ENCODE peak calls at places on chromosomes 12 and 14, in eight cellular contexts. M is stimulated activated CD4-positive, alpha-beta T cell treated with anti-CD3 and anti-CD28 coated beads, TNF-alpha, amount 100 ng/mL, for 1 hour; J is NCI-H748 treated with DMSO at 0.1 percent for 48 hours; W is stimulated activated CD8-positive, alpha-beta memory T cell treated with anti-CD3 and anti-CD28 coated beads, Interleukin-7, amount 100 ng/mL, for 1 hour; E is ascending aorta; Y is hypothalamus; G is HEK293T; O is sciatic nerve. I is an unnamed sample.

GRCh38 chr12:32821293-32822089 is 65.8 kb upstream of the YARS2 start:
- DNase-seq in O (no peak), Y (no peak), G (no peak), E (no peak), J (no peak), W (no peak), M (no peak), I (no peak)

GRCh38 chr14:102430212-102430908 is 67.6 kb downstream of the TECPR2 start:
- DNase-seq in J (no peak), G (no peak), W (no peak), M (no peak), O (no peak), E (no peak), Y (no peak), I (no peak)

GRCh38 chr12:68609955-68610434 is 704 bp upstream of the RAP1B start:
- DNase-seq in W (no peak), E (no peak), M (no peak), G (no peak), J (no peak), Y (no peak), O (no peak), I (no peak)

GRCh38 chr14:55556929-55557623 is 22.9 kb upstream of the KTN1 start:
- DNase-seq in M (no peak), W (no peak), J (peak), Y (no peak), E (no peak), O (peak), G (no peak), I (no peak)

GRCh38 chr14:56172571-56172971 is 54.4 kb downstream of the PELI2 start:
- DNase-seq in E (no peak), G (no peak), M (no peak), J (no peak), Y (no peak), O (no peak), W (no peak), I (no peak)

GRCh38 chr14:80055912-80056801 is 155.1 kb downstream of the DIO2 start:
- DNase-seq in Y (peak), O (peak), W (no peak), E (no peak), G (peak), M (no peak), J (peak), I (peak)

GRCh38 chr12:29709641-29710040 is 74.1 kb downstream of the TMTC1 start:
- DNase-seq in G (no peak), J (no peak), E (no peak), M (no peak), W (no peak), O (no peak), Y (no peak), I (no peak)

GRCh38 chr12:2297658-2298057 is 244.9 kb downstream of the CACNA1C start:
- DNase-seq in Y (no peak), J (no peak), M (no peak), O (no peak), E (no peak), W (no peak), G (no peak), I (no peak)

GRCh38 chr14:20460458-20461229 is 590 bp downstream of the PIP4P1 start:
- DNase-seq in W (peak), Y (no peak), M (peak), G (no peak), J (peak), E (no peak), O (peak), I (no peak)

GRCh38 chr12:57687862-57688261 is 6.1 kb upstream of the OS9 start:
- DNase-seq in M (no peak), O (no peak), G (no peak), Y (no peak), E (no peak), J (no peak), W (no peak), I (no peak)

GRCh38 chr12:107917912-107918800 is 143.7 kb downstream of the ASCL4 start:
- DNase-seq in Y (no peak), E (no peak), M (no peak), J (peak), W (no peak), O (no peak), G (peak), I (no peak)

GRCh38 chr12:104650541-104650940 is 193.8 kb downstream of the CHST11 start:
- DNase-seq in E (no peak), O (no peak), M (no peak), W (no peak), Y (no peak), G (no peak), J (no peak), I (no peak)

GRCh38 chr14:93764211-93764659 is 24.1 kb downstream of the PRIMA1 start:
- DNase-seq in M (no peak), Y (no peak), W (no peak), E (no peak), J (no peak), G (no peak), O (no peak), I (no peak)

GRCh38 chr14:20630340-20631022 is 11.0 kb downstream of the OR6S1 start:
- DNase-seq in E (no peak), W (no peak), G (peak), O (no peak), J (peak), M (no peak), Y (no peak), I (no peak)

GRCh38 chr12:14395059-14395778 is 29.7 kb downstream of the ATF7IP start:
- DNase-seq in G (no peak), J (no peak), W (no peak), M (no peak), O (no peak), Y (no peak), E (no peak), I (no peak)

GRCh38 chr12:89166525-89166934 is 185.8 kb downstream of the DUSP6 start:
- DNase-seq in J (no peak), G (no peak), M (no peak), Y (no peak), E (no peak), O (no peak), W (no peak), I (no peak)

GRCh38 chr12:22321620-22322019 is 12.9 kb downstream of the ST8SIA1 start:
- DNase-seq in O (no peak), G (no peak), Y (no peak), J (no peak), M (no peak), W (no peak), E (no peak), I (no peak)

GRCh38 chr12:85828576-85828975 is 7.6 kb downstream of the RASSF9 start:
- DNase-seq in J (no peak), O (no peak), W (no peak), E (no peak), G (no peak), M (no peak), Y (no peak), I (no peak)

GRCh38 chr12:58819345-58819744 is 101.0 kb downstream of the LRIG3 start:
- DNase-seq in J (no peak), O (no peak), M (no peak), Y (no peak), E (no peak), W (no peak), G (no peak), I (no peak)

GRCh38 chr14:32939254-32940065 is 781 bp downstream of the NPAS3 start:
- DNase-seq in J (peak), O (peak), Y (peak), G (peak), E (no peak), M (peak), W (no peak), I (no peak)